ENCODE peak calls at places on chromosomes 7 and 10, in nine cellular contexts. K is prostate gland, Y is endothelial cell of umbilical vein, F is esophagus muscularis mucosa, I is H1, T is stomach, P is breast epithelium, H is Panc1, C is K562. X is an unnamed sample. For H3K9me3, the result is how much of the 10 kb centered on the place peaks cover.

GRCh38 chr10:17410907-17411306 is 43.5 kb downstream of the ST8SIA6 start:
- DNase-seq in Y (no peak), K (no peak), I (no peak), F (no peak), H (no peak), C (no peak), T (no peak), P (no peak), X (no peak)

GRCh38 chr7:158395780-158396214 is 191.8 kb downstream of the PTPRN2 start:
- DNase-seq in F (no peak), C (no peak), T (peak), Y (no peak), P (no peak), I (peak), H (no peak), K (no peak), X (peak)

GRCh38 chr10:132514841-132515521 is 22.6 kb upstream of the INPP5A start:
- DNase-seq in K (no peak), Y (no peak), H (no peak), C (no peak), F (no peak), T (peak), P (no peak), I (no peak), X (peak)

GRCh38 chr7:152907042-152907761 is 147.7 kb downstream of the ACTR3B start:
- DNase-seq in P (no peak), C (no peak), K (no peak), H (no peak), T (no peak), Y (no peak), F (no peak), I (no peak), X (no peak)

GRCh38 chr7:6386779-6387178 is 61.0 kb downstream of the DAGLB start:
- DNase-seq in P (no peak), C (no peak), Y (no peak), F (no peak), K (no peak), H (no peak), T (no peak), I (no peak), X (no peak)

GRCh38 chr10:3365630-3366029 is 193.0 kb upstream of the PITRM1 start:
- DNase-seq in P (no peak), K (no peak), F (no peak), I (no peak), H (peak), T (no peak), C (no peak), Y (peak), X (no peak)

GRCh38 chr7:158431941-158432347 is 155.7 kb downstream of the PTPRN2 start:
- DNase-seq in C (peak), H (peak), K (peak), Y (no peak), T (peak), I (no peak), P (no peak), F (no peak), X (no peak)

GRCh38 chr7:146736446-146737190 is 620.0 kb downstream of the CNTNAP2 start:
- DNase-seq in P (no peak), F (no peak), K (no peak), H (no peak), C (no peak), Y (no peak), I (peak), T (no peak), X (no peak)

GRCh38 chr7:120052884-120053382 is 220.0 kb upstream of the KCND2 start:
- DNase-seq in I (no peak), K (no peak), F (no peak), Y (peak), C (peak), P (no peak), H (no peak), T (no peak), X (no peak)

GRCh38 chr10:71688256-71688655 is 31.3 kb downstream of the C10orf105 start:
- DNase-seq in K (no peak), T (no peak), F (no peak), Y (no peak), H (no peak), I (no peak), C (no peak), P (no peak), X (no peak)

GRCh38 chr7:8295638-8296361 is 33.8 kb upstream of the ICA1 start:
- DNase-seq in Y (peak), P (no peak), C (peak), T (peak), I (peak), K (peak), H (peak), F (no peak), X (no peak)

GRCh38 chr10:30736685-30737232 is 107.2 kb upstream of the LYZL2 start:
- DNase-seq in I (no peak), P (no peak), T (peak), Y (peak), K (no peak), C (no peak), H (peak), F (no peak), X (no peak)

GRCh38 chr10:94224656-94225055 is 138.1 kb downstream of the NOC3L start:
- DNase-seq in I (no peak), C (no peak), T (no peak), H (peak), Y (no peak), P (no peak), K (no peak), F (no peak), X (no peak)

GRCh38 chr10:53744746-53745145 is 972.2 kb upstream of the MBL2 start:
- DNase-seq in H (no peak), T (no peak), I (peak), C (no peak), F (no peak), P (no peak), Y (no peak), K (no peak), X (no peak)

GRCh38 chr7:42222119-42222518 is 14.9 kb downstream of the GLI3 start:
- DNase-seq in H (no peak), I (no peak), F (no peak), K (no peak), P (no peak), T (no peak), Y (no peak), C (no peak), X (no peak)

GRCh38 chr7:87475359-87476178 is at the start of gene ABCB4:
- DNase-seq in T (no peak), P (no peak), I (no peak), K (no peak), H (no peak), Y (no peak), C (no peak), F (no peak), X (peak)

GRCh38 chr10:86363184-86363832 is 3.3 kb downstream of the GRID1 start:
- DNase-seq in P (peak), F (no peak), I (no peak), C (peak), K (peak), H (no peak), Y (no peak), T (peak), X (peak)

GRCh38 chr10:70998086-70998485 is 109.7 kb upstream of the PCBD1 start:
- DNase-seq in T (no peak), I (no peak), Y (no peak), F (no peak), C (no peak), K (no peak), P (no peak), H (no peak), X (peak)

GRCh38 chr10:73875139-73875475 is 752 bp upstream of the CAMK2G start:
- DNase-seq in F (no peak), Y (no peak), K (no peak), I (no peak), C (no peak), T (no peak), P (no peak), H (no peak), X (no peak)

GRCh38 chr10:113924171-113924570 is 69.7 kb downstream of the NHLRC2 start:
- DNase-seq in K (no peak), C (no peak), I (no peak), H (no peak), P (no peak), Y (no peak), F (no peak), T (no peak), X (no peak)

GRCh38 chr10:824946-825345 is 106.6 kb downstream of the LARP4B start:
- DNase-seq in I (no peak), H (no peak), Y (no peak), K (no peak), F (no peak), C (no peak), T (no peak), P (no peak), X (no peak)

GRCh38 chr7:44650772-44651171 is 44.3 kb downstream of the OGDH start:
- DNase-seq in T (no peak), K (no peak), Y (no peak), I (no peak), C (no peak), P (no peak), F (no peak), H (no peak), X (no peak)

GRCh38 chr10:132921086-132921485 is 21.3 kb downstream of the CFAP46 start:
- DNase-seq in P (no peak), F (no peak), K (no peak), Y (no peak), C (no peak), I (no peak), T (no peak), H (no peak), X (peak)

GRCh38 chr10:112963835-112964234 is 13.8 kb downstream of the TCF7L2 start:
- DNase-seq in F (no peak), H (no peak), I (no peak), Y (no peak), C (peak), P (no peak), K (no peak), T (no peak), X (no peak)

GRCh38 chr7:105854516-105854915 is 21.9 kb downstream of the ATXN7L1 start:
- DNase-seq in C (no peak), H (no peak), F (no peak), P (no peak), I (no peak), T (no peak), K (no peak), Y (no peak), X (no peak)

GRCh38 chr7:151115121-151115835 is 29.0 kb downstream of the AGAP3 start:
- DNase-seq in F (no peak), K (no peak), C (no peak), I (no peak), Y (peak), P (no peak), T (no peak), H (no peak), X (no peak)

GRCh38 chr10:6737758-6738463 is 157.8 kb upstream of the PRKCQ start:
- DNase-seq in H (no peak), P (no peak), T (no peak), I (no peak), K (no peak), F (no peak), Y (peak), C (no peak), X (no peak)

GRCh38 chr10:102644066-102644645 is at the start of gene TRIM8:
- DNase-seq in C (peak), H (no peak), K (no peak), P (no peak), I (no peak), Y (peak), T (peak), F (no peak), X (peak)

GRCh38 chr10:102408728-102409603 is 9.6 kb downstream of the PSD start:
- DNase-seq in H (no peak), C (peak), F (no peak), Y (no peak), K (no peak), P (no peak), I (no peak), T (no peak), X (peak)

GRCh38 chr7:69656890-69657289 is 58.6 kb downstream of the AUTS2 start:
- DNase-seq in K (no peak), I (no peak), T (no peak), P (no peak), F (no peak), H (no peak), Y (no peak), C (no peak), X (no peak)

GRCh38 chr10:95266674-95267095 is 24.1 kb downstream of the PDLIM1 start:
- DNase-seq in Y (peak), I (no peak), C (peak), P (no peak), T (no peak), H (no peak), K (no peak), F (no peak), X (no peak)

GRCh38 chr10:132846631-132847415 is 60.9 kb upstream of the NKX6-2 start:
- DNase-seq in F (no peak), C (no peak), K (no peak), I (no peak), T (no peak), Y (no peak), P (no peak), H (no peak), X (peak)

GRCh38 chr7:303884-304573 is 14.1 kb downstream of the FOXL3 start:
- DNase-seq in C (no peak), K (no peak), Y (no peak), F (no peak), I (no peak), P (no peak), T (no peak), H (no peak), X (peak)
- H3K9me3 ChIP-seq in C (under half), K (under half), Y (under half), F (under half), I (under half), P (under half), T (under half), H (under half), X (under half)

DNA sequence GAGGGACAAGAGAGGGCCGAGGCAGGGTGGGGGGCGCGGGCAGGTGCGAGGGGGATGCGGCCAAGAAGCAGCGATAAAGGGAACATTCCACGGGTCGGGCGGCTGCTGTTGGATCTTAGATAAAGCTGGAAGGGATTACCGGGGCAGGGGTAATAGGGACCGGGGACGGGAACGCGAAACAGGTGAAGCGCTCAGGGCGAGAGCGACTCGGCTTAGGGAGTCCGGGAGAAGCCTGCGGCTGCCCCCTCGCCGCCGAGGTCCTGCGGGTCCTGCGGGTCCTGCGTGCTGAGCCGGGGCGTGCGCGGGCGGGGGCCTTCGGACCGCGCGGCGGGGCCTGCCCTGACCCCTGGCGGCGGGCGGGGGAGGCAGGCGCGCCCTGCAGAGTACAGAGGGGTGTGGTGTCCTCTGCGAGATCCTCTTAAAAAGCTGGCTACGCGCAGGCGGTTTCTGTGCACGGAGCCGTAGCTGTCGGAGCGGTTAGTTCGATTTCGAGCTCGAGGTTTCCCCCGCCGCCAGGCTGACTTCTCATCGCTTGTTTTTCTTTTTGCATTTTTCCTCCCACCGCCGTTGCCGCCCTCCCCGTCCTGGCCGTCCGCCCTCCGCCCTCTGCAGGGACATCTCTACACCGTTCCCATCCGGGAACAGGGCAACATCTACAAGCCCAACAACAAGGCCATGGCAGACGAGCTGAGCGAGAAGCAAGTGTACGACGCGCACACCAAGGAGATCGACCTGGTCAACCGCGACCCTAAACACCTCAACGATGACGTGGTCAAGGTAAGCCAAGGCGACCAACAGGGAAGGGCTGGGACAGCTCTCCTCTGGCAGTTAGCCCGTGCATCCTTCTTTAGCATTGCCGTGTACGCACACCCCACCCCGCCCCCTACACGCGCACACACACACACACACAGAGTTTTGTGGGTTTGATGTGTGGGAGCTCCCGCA is 1.3 kb downstream of the CAV1 start:
- DNase-seq in P (peak), I (no peak), F (peak), H (no peak), T (peak), Y (peak), K (peak), C (peak), X (peak)
- TF ChIP-seq POLR2AphosphoS5 in P (peak), I (no peak), F (peak), H (peak), T (peak), Y (peak), K (peak), C (no peak), X (peak)

DNA sequence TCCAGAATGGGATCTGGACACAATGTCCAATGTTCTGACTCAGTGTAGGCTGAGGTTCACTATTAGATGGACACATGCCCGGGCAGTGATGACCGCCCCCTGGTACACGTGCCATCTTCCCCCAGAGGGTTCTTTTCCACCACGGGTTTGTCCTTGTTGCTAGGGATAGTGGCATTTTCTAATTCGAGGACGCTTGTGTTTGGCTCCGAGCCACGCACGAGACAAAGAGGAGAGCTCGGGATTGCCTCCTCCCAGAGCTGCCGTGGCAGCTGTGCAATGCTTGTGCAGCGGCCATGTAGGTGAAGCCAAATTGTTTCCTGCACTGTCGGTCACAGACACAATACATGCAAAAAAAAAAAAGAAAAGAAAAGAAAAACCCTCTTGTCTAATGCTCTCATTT is 207.5 kb downstream of the PAXIP1 start:
- DNase-seq in P (no peak), H (no peak), K (no peak), I (no peak), C (no peak), Y (no peak), F (no peak), T (no peak), X (no peak)
- H3K4me3 ChIP-seq in P (no peak), H (no peak), K (no peak), I (no peak), C (no peak), Y (no peak), F (no peak), T (no peak), X (no peak)

DNA sequence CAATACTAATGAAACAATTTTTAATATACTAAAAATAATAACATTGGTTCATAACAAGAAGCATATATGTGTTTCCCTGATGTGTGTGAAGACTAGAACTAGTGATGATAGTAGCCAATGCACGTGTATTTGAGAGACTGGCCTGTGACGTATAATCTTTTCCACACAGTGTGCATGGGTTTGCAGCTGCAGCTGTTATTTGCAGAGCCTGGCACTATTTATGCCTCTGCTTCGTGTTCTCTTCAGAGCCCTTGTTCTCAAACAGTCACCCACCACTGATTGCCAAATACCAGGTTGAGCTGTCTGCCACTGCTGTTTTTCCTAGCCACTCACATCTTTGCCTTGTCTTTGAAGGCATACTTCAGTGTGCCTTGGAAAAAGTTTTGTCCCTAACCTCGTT is 531.7 kb downstream of the ETV1 start:
- DNase-seq in I (no peak), H (no peak), K (no peak), P (no peak), T (no peak), F (no peak), C (no peak), Y (no peak), X (no peak)
- H3K9me3 ChIP-seq in I (under half), H (under half), K (under half), P (under half), T (under half), F (under half), C (under half), Y (under half), X (under half)

DNA sequence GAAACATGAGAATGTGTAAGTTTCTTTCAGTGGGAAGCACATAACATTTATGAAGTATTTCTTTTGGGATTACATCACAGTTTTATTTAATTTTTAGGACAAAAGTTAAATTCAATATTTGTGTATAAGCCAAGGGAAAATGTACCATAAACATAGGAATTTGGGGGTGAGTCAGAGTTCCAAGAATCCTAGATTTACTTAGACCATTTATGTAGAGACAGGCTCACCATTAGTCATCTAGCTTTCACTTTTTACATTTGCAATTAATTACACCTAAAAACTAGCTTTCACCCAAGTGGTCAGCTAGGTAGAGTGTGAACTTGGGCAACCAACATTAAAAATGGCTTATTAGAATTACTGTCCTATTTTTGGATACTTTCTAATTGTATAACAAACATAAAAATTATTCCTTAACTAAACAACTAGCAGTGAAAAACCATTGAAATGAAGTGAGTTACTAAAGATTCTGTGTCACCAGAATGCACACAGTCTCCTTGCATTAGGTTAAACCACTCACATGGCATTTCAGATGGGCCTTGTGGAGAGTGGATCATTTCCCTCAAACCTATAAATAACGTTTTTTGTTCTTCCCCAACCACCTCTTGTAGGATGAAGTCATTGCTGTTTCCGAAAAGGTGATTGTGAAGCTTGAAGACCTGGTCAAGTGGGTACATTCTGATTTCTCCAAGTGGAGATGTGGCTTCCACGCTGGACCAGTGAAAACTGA is 38.2 kb downstream of the ARID5B start:
- DNase-seq in P (no peak), Y (peak), I (no peak), C (peak), H (peak), F (no peak), T (no peak), K (no peak), X (no peak)
- TF ChIP-seq POLR2AphosphoS5 in P (no peak), Y (no peak), I (no peak), C (no peak), H (no peak), F (no peak), T (no peak), K (no peak), X (no peak)

DNA sequence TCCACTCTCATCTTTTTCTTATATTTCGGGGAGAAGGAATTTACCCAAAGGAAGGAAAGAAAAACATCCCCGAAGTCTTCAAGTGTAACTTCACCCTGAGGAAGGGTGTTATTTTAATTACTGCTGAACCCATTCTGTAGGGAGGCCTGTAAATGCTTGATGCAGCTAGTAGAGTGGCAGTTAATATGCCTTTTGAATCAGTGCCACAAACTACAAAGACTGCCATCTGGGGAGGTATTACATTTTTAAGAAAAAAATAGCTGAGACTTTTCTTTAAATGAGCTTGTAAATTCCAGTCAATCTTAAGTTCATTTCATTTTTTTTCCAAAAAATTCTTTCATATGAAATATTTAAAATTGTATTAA is 233.1 kb upstream of the FERD3L start:
- DNase-seq in Y (no peak), I (no peak), H (no peak), P (no peak), C (no peak), K (no peak), T (no peak), F (no peak), X (no peak)
- H3K4me3 ChIP-seq in Y (no peak), I (no peak), H (no peak), P (no peak), C (no peak), K (no peak), T (no peak), F (no peak), X (no peak)